ENCODE peak calls at places on chromosomes 6 and 20, in seven cellular contexts. L, J, W, B, C, Q and V are unnamed samples.

GRCh38 chr6:154815938-154816820 is 83.0 kb downstream of the SCAF8 start:
- ATAC-seq in L (no peak), J (no peak), W (no peak), B (no peak), C (no peak), Q (no peak), V (peak; percentile 60)

GRCh38 chr20:14235355-14235754 is 102.1 kb downstream of the FLRT3 start:
- ATAC-seq in L (no peak), J (no peak), W (no peak), B (no peak), C (no peak), Q (no peak), V (no peak)

GRCh38 chr6:33061987-33062386 is 11.5 kb downstream of the HLA-DPA1 start:
- ATAC-seq in L (peak; percentile 56), J (no peak), W (peak; percentile 65), B (peak; percentile 63), C (no peak), Q (peak; percentile 65), V (peak; percentile 79)

GRCh38 chr20:30963591-30963990 is 293.9 kb upstream of the DEFB115 start:
- ATAC-seq in L (no peak), J (no peak), W (no peak), B (no peak), C (no peak), Q (no peak), V (no peak)

GRCh38 chr20:46108435-46108841 is 9.7 kb upstream of the CD40 start:
- ATAC-seq in L (no peak), J (no peak), W (no peak), B (peak; percentile 51), C (no peak), Q (peak; percentile 41), V (peak; percentile 95)

GRCh38 chr6:39907871-39908575 is 26.2 kb downstream of the MOCS1 start:
- ATAC-seq in L (no peak), J (no peak), W (no peak), B (no peak), C (no peak), Q (no peak), V (no peak)

GRCh38 chr6:161406633-161407032 is 132.8 kb upstream of the AGPAT4 start:
- ATAC-seq in L (no peak), J (no peak), W (no peak), B (peak; percentile 36), C (no peak), Q (no peak), V (no peak)

GRCh38 chr20:50049442-50050026 is 63.4 kb downstream of the UBE2V1 start:
- ATAC-seq in L (no peak), J (no peak), W (no peak), B (no peak), C (no peak), Q (no peak), V (peak; percentile 61)

GRCh38 chr6:136920858-136921520 is 1.1 kb upstream of the SLC35D3 start:
- ATAC-seq in L (peak; percentile 34), J (peak; percentile 54), W (peak; percentile 24), B (peak; percentile 18), C (no peak), Q (peak; percentile 35), V (no peak)